ENCODE peak calls at places on chromosomes 16 and 17, in five cellular contexts. One of them, this sample, is unnamed.

GRCh38 chr17:49646391-49647255 is 31.3 kb downstream of the SPOP start:
- DNase-seq in WTC11: no peak
- DNase-seq in H1: no peak
- DNase-seq in K562: no peak
- DNase-seq in HCT116: peak; percentile 68
- DNase-seq in this sample: peak; percentile 45

GRCh38 chr16:88035292-88035691 is 84.1 kb downstream of the BANP start:
- DNase-seq in WTC11: no peak
- DNase-seq in H1: no peak
- DNase-seq in K562: no peak
- DNase-seq in HCT116: no peak
- DNase-seq in this sample: no peak

GRCh38 chr16:24853830-24854229 is 8.1 kb downstream of the SLC5A11 start:
- DNase-seq in WTC11: no peak
- DNase-seq in H1: peak; percentile 54
- DNase-seq in K562: no peak
- DNase-seq in HCT116: no peak
- DNase-seq in this sample: no peak

GRCh38 chr16:4500283-4500682 is 24.1 kb downstream of the HMOX2 start:
- DNase-seq in WTC11: no peak
- DNase-seq in H1: no peak
- DNase-seq in K562: no peak
- DNase-seq in HCT116: peak; percentile 27
- DNase-seq in this sample: no peak

GRCh38 chr17:82502207-82502606 is 17.3 kb upstream of the FOXK2 start:
- DNase-seq in WTC11: no peak
- DNase-seq in H1: no peak
- DNase-seq in K562: no peak
- DNase-seq in HCT116: no peak
- DNase-seq in this sample: no peak

GRCh38 chr17:8474826-8475225 is 39.1 kb downstream of the NDEL1 start:
- DNase-seq in WTC11: no peak
- DNase-seq in H1: no peak
- DNase-seq in K562: no peak
- DNase-seq in HCT116: no peak
- DNase-seq in this sample: no peak

GRCh38 chr16:48586083-48586482 is 23.9 kb downstream of the N4BP1 start:
- DNase-seq in WTC11: no peak
- DNase-seq in H1: no peak
- DNase-seq in K562: no peak
- DNase-seq in HCT116: no peak
- DNase-seq in this sample: no peak

GRCh38 chr17:81206166-81206565 is 16.6 kb downstream of the CEP131 start:
- DNase-seq in WTC11: no peak
- DNase-seq in H1: no peak
- DNase-seq in K562: no peak
- DNase-seq in HCT116: no peak
- DNase-seq in this sample: no peak

GRCh38 chr17:36183001-36183810 is 6.8 kb upstream of the TBC1D3B start:
- DNase-seq in WTC11: peak; percentile 82
- DNase-seq in H1: peak; percentile 89
- DNase-seq in K562: peak; percentile 33
- DNase-seq in HCT116: peak; percentile 39
- DNase-seq in this sample: no peak

GRCh38 chr17:156946-157345 is 19.6 kb downstream of the SCGB1C2 start:
- DNase-seq in WTC11: no peak
- DNase-seq in H1: no peak
- DNase-seq in K562: no peak
- DNase-seq in HCT116: no peak
- DNase-seq in this sample: no peak

GRCh38 chr17:51461578-51462004 is 201.2 kb downstream of the UTP18 start:
- DNase-seq in WTC11: peak; percentile 79
- DNase-seq in H1: peak; percentile 85
- DNase-seq in K562: peak; percentile 65
- DNase-seq in HCT116: peak; percentile 78
- DNase-seq in this sample: no peak

GRCh38 chr17:67095803-67096202 is 51.4 kb downstream of the CACNG1 start:
- DNase-seq in WTC11: no peak
- DNase-seq in H1: no peak
- DNase-seq in K562: no peak
- DNase-seq in HCT116: no peak
- DNase-seq in this sample: no peak

GRCh38 chr16:11395008-11395948 is 50.0 kb downstream of the RMI2 start:
- DNase-seq in WTC11: no peak
- DNase-seq in H1: no peak
- DNase-seq in K562: no peak
- DNase-seq in HCT116: no peak
- DNase-seq in this sample: no peak

GRCh38 chr17:31408586-31408985 is 17.1 kb downstream of the RAB11FIP4 start:
- DNase-seq in WTC11: no peak
- DNase-seq in H1: no peak
- DNase-seq in K562: no peak
- DNase-seq in HCT116: no peak
- DNase-seq in this sample: no peak

GRCh38 chr17:2892305-2892971 is 96.2 kb downstream of the RAP1GAP2 start:
- DNase-seq in WTC11: no peak
- DNase-seq in H1: no peak
- DNase-seq in K562: no peak
- DNase-seq in HCT116: peak; percentile 85
- DNase-seq in this sample: no peak

GRCh38 chr17:16415031-16415924 is at the start of gene TRPV2:
- DNase-seq in WTC11: peak; percentile 62
- DNase-seq in H1: peak; percentile 73
- DNase-seq in K562: peak; percentile 76
- DNase-seq in HCT116: no peak
- DNase-seq in this sample: peak; percentile 60

GRCh38 chr16:27237229-27238015 is 31.1 kb downstream of the NSMCE1 start:
- DNase-seq in WTC11: no peak
- DNase-seq in H1: no peak
- DNase-seq in K562: peak; percentile 27
- DNase-seq in HCT116: no peak
- DNase-seq in this sample: peak; percentile 82

GRCh38 chr16:27238591-27238990 is 30.0 kb downstream of the NSMCE1 start:
- DNase-seq in WTC11: no peak
- DNase-seq in H1: no peak
- DNase-seq in K562: no peak
- DNase-seq in HCT116: no peak
- DNase-seq in this sample: no peak

GRCh38 chr16:27239026-27239425 is 29.5 kb downstream of the NSMCE1 start:
- DNase-seq in WTC11: no peak
- DNase-seq in H1: no peak
- DNase-seq in K562: no peak
- DNase-seq in HCT116: no peak
- DNase-seq in this sample: no peak

GRCh38 chr16:27236635-27237228 is 31.8 kb downstream of the NSMCE1 start:
- DNase-seq in WTC11: no peak
- DNase-seq in H1: no peak
- DNase-seq in K562: no peak
- DNase-seq in HCT116: no peak
- DNase-seq in this sample: no peak

GRCh38 chr16:27238016-27238587 is 30.5 kb downstream of the NSMCE1 start:
- DNase-seq in WTC11: no peak
- DNase-seq in H1: no peak
- DNase-seq in K562: peak; percentile 56
- DNase-seq in HCT116: no peak
- DNase-seq in this sample: no peak
- TF ChIP-seq ATF3 in WTC11: no peak
- TF ChIP-seq ATF3 in H1: no peak
- TF ChIP-seq ATF3 in K562: no peak
- TF ChIP-seq ATF3 in HCT116: no peak
- TF ChIP-seq ATF3 in this sample: no peak

DNA sequence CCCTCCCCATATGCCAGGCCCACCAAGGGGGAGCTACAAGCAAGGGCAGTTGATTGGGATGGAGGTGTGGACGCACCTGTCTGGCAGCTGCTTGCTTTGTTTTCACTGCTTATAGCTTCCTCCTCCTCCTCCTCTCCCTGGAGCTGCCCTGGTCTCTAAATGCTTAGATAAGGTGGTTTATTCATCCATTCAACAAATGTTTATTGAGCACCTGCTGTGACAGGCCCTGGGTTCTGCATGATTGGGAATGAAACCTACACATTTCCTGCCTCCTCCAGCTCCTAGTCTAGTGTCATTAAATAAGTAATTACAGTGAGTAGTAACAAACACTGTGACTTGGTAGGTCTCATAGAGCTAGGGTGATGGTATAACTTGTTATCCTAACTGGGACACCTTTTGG is 17.4 kb upstream of the MAP3K14 start:
- DNase-seq in WTC11: no peak
- DNase-seq in H1: no peak
- DNase-seq in K562: no peak
- DNase-seq in HCT116: no peak
- DNase-seq in this sample: no peak
- TF ChIP-seq ATF3 in WTC11: no peak
- TF ChIP-seq ATF3 in H1: no peak
- TF ChIP-seq ATF3 in K562: no peak
- TF ChIP-seq ATF3 in HCT116: no peak
- TF ChIP-seq ATF3 in this sample: no peak

GRCh38 chr17:63950940-63951907 is 19.1 kb upstream of the CD79B start:
- DNase-seq in WTC11: peak; percentile 75
- DNase-seq in H1: peak; percentile 88
- DNase-seq in K562: peak; percentile 43
- DNase-seq in HCT116: peak; percentile 58
- DNase-seq in this sample: no peak
- TF ChIP-seq ATF3 in WTC11: no peak
- TF ChIP-seq ATF3 in H1: no peak
- TF ChIP-seq ATF3 in K562: no peak
- TF ChIP-seq ATF3 in HCT116: no peak
- TF ChIP-seq ATF3 in this sample: no peak

GRCh38 chr16:74019608-74020007 is 277.0 kb upstream of the PSMD7 start:
- DNase-seq in WTC11: no peak
- DNase-seq in H1: no peak
- DNase-seq in K562: no peak
- DNase-seq in HCT116: no peak
- DNase-seq in this sample: no peak
- TF ChIP-seq ATF3 in WTC11: no peak
- TF ChIP-seq ATF3 in H1: no peak
- TF ChIP-seq ATF3 in K562: no peak
- TF ChIP-seq ATF3 in HCT116: no peak
- TF ChIP-seq ATF3 in this sample: no peak

GRCh38 chr16:27301236-27301861 is 12.4 kb upstream of the IL4R start:
- DNase-seq in WTC11: no peak
- DNase-seq in H1: no peak
- DNase-seq in K562: no peak
- DNase-seq in HCT116: no peak
- DNase-seq in this sample: no peak
- TF ChIP-seq ATF3 in WTC11: no peak
- TF ChIP-seq ATF3 in H1: no peak
- TF ChIP-seq ATF3 in K562: no peak
- TF ChIP-seq ATF3 in HCT116: no peak
- TF ChIP-seq ATF3 in this sample: no peak

DNA sequence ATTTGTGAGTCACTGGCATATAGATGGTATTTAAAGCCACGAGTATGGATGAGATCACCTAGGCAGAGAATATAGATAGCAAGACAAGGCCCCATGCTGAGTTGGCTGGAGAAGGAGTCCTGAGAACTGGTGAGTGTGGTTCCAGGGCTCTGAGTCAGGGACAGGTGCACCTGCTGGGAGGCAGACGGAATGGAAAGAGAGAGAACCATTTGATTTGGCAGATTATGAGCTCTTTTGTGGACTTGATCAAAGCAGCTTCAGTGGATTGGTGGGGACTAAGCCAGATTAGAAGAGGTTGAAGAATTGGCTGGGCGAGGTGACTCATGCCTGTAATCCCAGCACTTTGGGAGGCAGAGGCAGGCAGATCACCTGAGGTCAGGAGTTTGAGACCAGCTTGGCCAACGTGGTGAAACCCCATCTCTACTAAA is 4.3 kb upstream of the C16orf92 start:
- DNase-seq in WTC11: no peak
- DNase-seq in H1: no peak
- DNase-seq in K562: no peak
- DNase-seq in HCT116: no peak
- DNase-seq in this sample: no peak
- TF ChIP-seq ATF3 in WTC11: no peak
- TF ChIP-seq ATF3 in H1: no peak
- TF ChIP-seq ATF3 in K562: peak; percentile 69
- TF ChIP-seq ATF3 in HCT116: no peak
- TF ChIP-seq ATF3 in this sample: no peak

GRCh38 chr17:76204277-76204676 is 36.0 kb downstream of the RNF157 start:
- DNase-seq in WTC11: no peak
- DNase-seq in H1: no peak
- DNase-seq in K562: no peak
- DNase-seq in HCT116: no peak
- DNase-seq in this sample: no peak
- TF ChIP-seq ATF3 in WTC11: no peak
- TF ChIP-seq ATF3 in H1: no peak
- TF ChIP-seq ATF3 in K562: no peak
- TF ChIP-seq ATF3 in HCT116: no peak
- TF ChIP-seq ATF3 in this sample: no peak